ENCODE peak calls at places on chromosome 12, in ten cellular contexts. One of them, this sample, is unnamed. For H3K4me1, the result is how much of the 10 kb centered on the place peaks cover.

GRCh38 chr12:25715147-25715546 is 162.1 kb upstream of the LMNTD1 start:
- DNase-seq in HCT116: no peak
- DNase-seq in PC-3: no peak
- DNase-seq in IMR-90: peak
- DNase-seq in CD8-positive, alpha-beta T cell: no peak
- DNase-seq in Peyer's patch: no peak
- DNase-seq in Caco-2: no peak
- DNase-seq in lung: no peak
- DNase-seq in right lobe of liver: no peak
- DNase-seq in suprapubic skin: no peak
- DNase-seq in this sample: no peak

GRCh38 chr12:7130791-7131501 is 775 bp downstream of the CLSTN3 start:
- DNase-seq in Caco-2: peak
- DNase-seq in IMR-90: peak
- DNase-seq in HCT116: no peak
- DNase-seq in lung: peak
- DNase-seq in CD8-positive, alpha-beta T cell: peak
- DNase-seq in right lobe of liver: peak
- DNase-seq in suprapubic skin: no peak
- DNase-seq in Peyer's patch: no peak
- DNase-seq in PC-3: peak
- DNase-seq in this sample: peak

GRCh38 chr12:94851396-94852025 is 152.0 kb downstream of the NDUFA12 start:
- DNase-seq in right lobe of liver: no peak
- DNase-seq in lung: no peak
- DNase-seq in Caco-2: no peak
- DNase-seq in HCT116: no peak
- DNase-seq in Peyer's patch: no peak
- DNase-seq in suprapubic skin: no peak
- DNase-seq in PC-3: no peak
- DNase-seq in IMR-90: no peak
- DNase-seq in CD8-positive, alpha-beta T cell: no peak
- DNase-seq in this sample: no peak

GRCh38 chr12:1797011-1797901 is 23.1 kb upstream of the LRTM2 start:
- DNase-seq in lung: peak
- DNase-seq in HCT116: no peak
- DNase-seq in PC-3: no peak
- DNase-seq in suprapubic skin: peak
- DNase-seq in right lobe of liver: peak
- DNase-seq in Peyer's patch: peak
- DNase-seq in IMR-90: no peak
- DNase-seq in Caco-2: no peak
- DNase-seq in CD8-positive, alpha-beta T cell: peak
- DNase-seq in this sample: peak

GRCh38 chr12:31005944-31006361 is 67.7 kb upstream of the DDX11 start:
- DNase-seq in lung: no peak
- DNase-seq in PC-3: peak
- DNase-seq in HCT116: peak
- DNase-seq in CD8-positive, alpha-beta T cell: no peak
- DNase-seq in Caco-2: no peak
- DNase-seq in IMR-90: peak
- DNase-seq in right lobe of liver: peak
- DNase-seq in Peyer's patch: peak
- DNase-seq in suprapubic skin: no peak
- DNase-seq in this sample: no peak

GRCh38 chr12:52980773-52981423 is 25.4 kb upstream of the EIF4B start:
- DNase-seq in PC-3: peak
- DNase-seq in lung: peak
- DNase-seq in IMR-90: peak
- DNase-seq in Caco-2: peak
- DNase-seq in CD8-positive, alpha-beta T cell: peak
- DNase-seq in HCT116: peak
- DNase-seq in suprapubic skin: peak
- DNase-seq in right lobe of liver: peak
- DNase-seq in Peyer's patch: peak
- DNase-seq in this sample: peak

GRCh38 chr12:123288751-123289346 is 17.2 kb upstream of the CDK2AP1 start:
- DNase-seq in Peyer's patch: no peak
- DNase-seq in HCT116: no peak
- DNase-seq in Caco-2: no peak
- DNase-seq in IMR-90: no peak
- DNase-seq in suprapubic skin: peak
- DNase-seq in PC-3: no peak
- DNase-seq in CD8-positive, alpha-beta T cell: no peak
- DNase-seq in lung: no peak
- DNase-seq in right lobe of liver: no peak
- DNase-seq in this sample: no peak

GRCh38 chr12:100375023-100375737 is 18.3 kb downstream of the SLC17A8 start:
- DNase-seq in IMR-90: peak
- DNase-seq in right lobe of liver: no peak
- DNase-seq in suprapubic skin: no peak
- DNase-seq in HCT116: no peak
- DNase-seq in lung: peak
- DNase-seq in CD8-positive, alpha-beta T cell: no peak
- DNase-seq in Peyer's patch: peak
- DNase-seq in Caco-2: no peak
- DNase-seq in PC-3: no peak
- DNase-seq in this sample: peak

GRCh38 chr12:87376722-87377121 is 652.5 kb downstream of the C12orf50 start:
- DNase-seq in right lobe of liver: no peak
- DNase-seq in IMR-90: no peak
- DNase-seq in Peyer's patch: no peak
- DNase-seq in lung: no peak
- DNase-seq in Caco-2: no peak
- DNase-seq in PC-3: no peak
- DNase-seq in CD8-positive, alpha-beta T cell: no peak
- DNase-seq in suprapubic skin: no peak
- DNase-seq in HCT116: no peak
- DNase-seq in this sample: no peak

GRCh38 chr12:116376354-116377193 is 99.1 kb upstream of the MED13L start:
- DNase-seq in CD8-positive, alpha-beta T cell: no peak
- DNase-seq in right lobe of liver: peak
- DNase-seq in HCT116: no peak
- DNase-seq in suprapubic skin: no peak
- DNase-seq in Caco-2: no peak
- DNase-seq in Peyer's patch: no peak
- DNase-seq in lung: no peak
- DNase-seq in PC-3: peak
- DNase-seq in IMR-90: peak
- DNase-seq in this sample: no peak

GRCh38 chr12:94553130-94553519 is 93.5 kb upstream of the CEP83 start:
- DNase-seq in suprapubic skin: no peak
- DNase-seq in Peyer's patch: no peak
- DNase-seq in CD8-positive, alpha-beta T cell: no peak
- DNase-seq in HCT116: peak
- DNase-seq in lung: no peak
- DNase-seq in IMR-90: peak
- DNase-seq in PC-3: peak
- DNase-seq in Caco-2: no peak
- DNase-seq in right lobe of liver: no peak
- DNase-seq in this sample: no peak

GRCh38 chr12:31568498-31568897 is 22.4 kb downstream of the DENND5B start:
- DNase-seq in lung: no peak
- DNase-seq in PC-3: no peak
- DNase-seq in suprapubic skin: no peak
- DNase-seq in right lobe of liver: no peak
- DNase-seq in CD8-positive, alpha-beta T cell: no peak
- DNase-seq in IMR-90: no peak
- DNase-seq in Peyer's patch: no peak
- DNase-seq in HCT116: no peak
- DNase-seq in Caco-2: no peak
- DNase-seq in this sample: no peak

GRCh38 chr12:16606936-16607335 is 974 bp upstream of the LMO3 start:
- DNase-seq in CD8-positive, alpha-beta T cell: no peak
- DNase-seq in lung: no peak
- DNase-seq in PC-3: no peak
- DNase-seq in Caco-2: no peak
- DNase-seq in suprapubic skin: no peak
- DNase-seq in HCT116: no peak
- DNase-seq in IMR-90: no peak
- DNase-seq in Peyer's patch: no peak
- DNase-seq in right lobe of liver: no peak
- DNase-seq in this sample: no peak

GRCh38 chr12:19198272-19198671 is 68.7 kb downstream of the PLEKHA5 start:
- DNase-seq in PC-3: peak
- DNase-seq in right lobe of liver: no peak
- DNase-seq in HCT116: no peak
- DNase-seq in Caco-2: peak
- DNase-seq in Peyer's patch: no peak
- DNase-seq in lung: no peak
- DNase-seq in IMR-90: peak
- DNase-seq in suprapubic skin: no peak
- DNase-seq in CD8-positive, alpha-beta T cell: no peak
- DNase-seq in this sample: no peak

GRCh38 chr12:13144266-13144828 is 40.9 kb upstream of the GSG1 start:
- DNase-seq in Peyer's patch: no peak
- DNase-seq in suprapubic skin: no peak
- DNase-seq in right lobe of liver: no peak
- DNase-seq in HCT116: no peak
- DNase-seq in lung: no peak
- DNase-seq in PC-3: no peak
- DNase-seq in IMR-90: no peak
- DNase-seq in CD8-positive, alpha-beta T cell: no peak
- DNase-seq in Caco-2: no peak
- DNase-seq in this sample: no peak

GRCh38 chr12:45655186-45655585 is 74.3 kb upstream of the ARID2 start:
- DNase-seq in CD8-positive, alpha-beta T cell: peak
- DNase-seq in Peyer's patch: no peak
- DNase-seq in lung: no peak
- DNase-seq in IMR-90: peak
- DNase-seq in right lobe of liver: no peak
- DNase-seq in Caco-2: peak
- DNase-seq in PC-3: peak
- DNase-seq in suprapubic skin: no peak
- DNase-seq in HCT116: no peak
- DNase-seq in this sample: peak

GRCh38 chr12:95116341-95116740 is 42.9 kb upstream of the NR2C1 start:
- DNase-seq in HCT116: no peak
- DNase-seq in Caco-2: no peak
- DNase-seq in PC-3: no peak
- DNase-seq in CD8-positive, alpha-beta T cell: no peak
- DNase-seq in suprapubic skin: no peak
- DNase-seq in right lobe of liver: no peak
- DNase-seq in Peyer's patch: no peak
- DNase-seq in lung: no peak
- DNase-seq in IMR-90: no peak
- DNase-seq in this sample: no peak

GRCh38 chr12:31217356-31218130 is 108.4 kb downstream of the SINHCAF start:
- DNase-seq in suprapubic skin: no peak
- DNase-seq in Peyer's patch: no peak
- DNase-seq in Caco-2: no peak
- DNase-seq in IMR-90: no peak
- DNase-seq in CD8-positive, alpha-beta T cell: no peak
- DNase-seq in right lobe of liver: no peak
- DNase-seq in lung: no peak
- DNase-seq in HCT116: no peak
- DNase-seq in PC-3: no peak
- DNase-seq in this sample: no peak

DNA sequence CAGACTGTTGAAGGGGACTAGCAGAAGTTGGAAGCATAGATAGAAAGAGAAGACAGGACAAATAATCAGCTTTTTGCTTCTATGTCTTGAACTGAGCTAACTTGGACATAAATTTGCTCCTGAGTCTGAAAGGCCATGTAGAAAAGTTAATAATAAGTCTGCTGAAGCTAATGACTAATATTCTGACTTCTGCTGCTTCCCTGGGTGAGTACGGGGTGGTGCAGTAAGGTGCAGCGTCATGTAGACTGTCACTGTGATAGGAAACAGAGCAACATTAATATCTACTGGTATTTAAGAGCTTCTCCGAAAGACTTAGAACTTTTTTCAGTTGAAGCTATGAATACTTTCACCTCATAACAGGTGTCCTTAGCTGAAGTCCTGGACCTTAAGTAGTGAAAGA is 34.1 kb upstream of the CPM start:
- DNase-seq in CD8-positive, alpha-beta T cell: no peak
- DNase-seq in Peyer's patch: no peak
- DNase-seq in IMR-90: no peak
- DNase-seq in Caco-2: no peak
- DNase-seq in right lobe of liver: no peak
- DNase-seq in PC-3: no peak
- DNase-seq in suprapubic skin: no peak
- DNase-seq in HCT116: no peak
- DNase-seq in lung: no peak
- DNase-seq in this sample: no peak
- H3K4me3 ChIP-seq in CD8-positive, alpha-beta T cell: no peak
- H3K4me3 ChIP-seq in Peyer's patch: no peak
- H3K4me3 ChIP-seq in IMR-90: no peak
- H3K4me3 ChIP-seq in Caco-2: no peak
- H3K4me3 ChIP-seq in right lobe of liver: no peak
- H3K4me3 ChIP-seq in PC-3: no peak
- H3K4me3 ChIP-seq in suprapubic skin: no peak
- H3K4me3 ChIP-seq in HCT116: no peak
- H3K4me3 ChIP-seq in lung: no peak
- H3K4me3 ChIP-seq in this sample: no peak

DNA sequence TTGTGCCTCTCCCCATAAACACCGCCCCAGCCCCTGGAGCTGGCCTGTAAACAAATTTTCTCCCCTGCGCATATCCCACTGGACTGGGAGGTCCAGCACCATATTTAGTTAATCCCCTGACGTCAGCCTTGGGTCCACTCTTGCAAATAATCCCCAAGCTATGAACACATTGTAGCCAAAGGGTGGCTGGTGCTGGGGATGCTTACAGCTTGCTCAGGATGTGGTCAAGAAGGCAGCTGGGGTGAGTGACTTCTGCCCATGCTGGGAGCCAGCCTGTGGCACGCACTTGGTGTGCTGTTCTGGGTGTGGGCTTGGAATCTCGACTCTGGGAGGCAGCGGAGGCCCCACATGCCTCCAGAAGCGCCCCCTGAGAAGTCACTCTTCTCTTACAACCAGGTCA is 32.1 kb downstream of the CMKLR1 start:
- DNase-seq in HCT116: no peak
- DNase-seq in right lobe of liver: no peak
- DNase-seq in PC-3: no peak
- DNase-seq in Peyer's patch: no peak
- DNase-seq in CD8-positive, alpha-beta T cell: no peak
- DNase-seq in lung: no peak
- DNase-seq in suprapubic skin: peak
- DNase-seq in IMR-90: peak
- DNase-seq in Caco-2: no peak
- DNase-seq in this sample: no peak
- H3K4me1 ChIP-seq in HCT116: under half
- H3K4me1 ChIP-seq in right lobe of liver: under half
- H3K4me1 ChIP-seq in PC-3: under half
- H3K4me1 ChIP-seq in Peyer's patch: under half
- H3K4me1 ChIP-seq in CD8-positive, alpha-beta T cell: under half
- H3K4me1 ChIP-seq in lung: under half
- H3K4me1 ChIP-seq in suprapubic skin: half or more
- H3K4me1 ChIP-seq in IMR-90: under half
- H3K4me1 ChIP-seq in Caco-2: under half
- H3K4me1 ChIP-seq in this sample: under half

GRCh38 chr12:48176417-48176751 is 7.1 kb upstream of the CCDC184 start:
- DNase-seq in HCT116: no peak
- DNase-seq in CD8-positive, alpha-beta T cell: no peak
- DNase-seq in suprapubic skin: no peak
- DNase-seq in Peyer's patch: no peak
- DNase-seq in IMR-90: no peak
- DNase-seq in lung: no peak
- DNase-seq in right lobe of liver: no peak
- DNase-seq in PC-3: no peak
- DNase-seq in Caco-2: no peak
- DNase-seq in this sample: no peak
- H3K4me3 ChIP-seq in HCT116: no peak
- H3K4me3 ChIP-seq in CD8-positive, alpha-beta T cell: no peak
- H3K4me3 ChIP-seq in suprapubic skin: no peak
- H3K4me3 ChIP-seq in Peyer's patch: no peak
- H3K4me3 ChIP-seq in IMR-90: no peak
- H3K4me3 ChIP-seq in lung: no peak
- H3K4me3 ChIP-seq in right lobe of liver: no peak
- H3K4me3 ChIP-seq in PC-3: no peak
- H3K4me3 ChIP-seq in Caco-2: no peak
- H3K4me3 ChIP-seq in this sample: no peak

GRCh38 chr12:113234483-113234882 is 13.2 kb downstream of the TPCN1 start:
- DNase-seq in PC-3: no peak
- DNase-seq in HCT116: no peak
- DNase-seq in Peyer's patch: peak
- DNase-seq in IMR-90: no peak
- DNase-seq in right lobe of liver: no peak
- DNase-seq in suprapubic skin: no peak
- DNase-seq in lung: no peak
- DNase-seq in CD8-positive, alpha-beta T cell: no peak
- DNase-seq in Caco-2: no peak
- DNase-seq in this sample: no peak
- H3K4me1 ChIP-seq in PC-3: under half
- H3K4me1 ChIP-seq in HCT116: under half
- H3K4me1 ChIP-seq in Peyer's patch: under half
- H3K4me1 ChIP-seq in IMR-90: under half
- H3K4me1 ChIP-seq in right lobe of liver: under half
- H3K4me1 ChIP-seq in suprapubic skin: under half
- H3K4me1 ChIP-seq in lung: under half
- H3K4me1 ChIP-seq in CD8-positive, alpha-beta T cell: under half
- H3K4me1 ChIP-seq in Caco-2: half or more
- H3K4me1 ChIP-seq in this sample: under half